ENCODE peak calls at places on chromosomes 16 and 17, in seven cellular contexts. O is H1, T is neuronal stem cell, I is IMR-90, Q is mesenchymal stem cell, B is H9, A is mesendoderm. S is an unnamed sample.

GRCh38 chr16:88939814-88940195 is 37.2 kb downstream of the CBFA2T3 start:
- DNase-seq in B (peak; percentile 30), A (no peak), Q (no peak), T (no peak), I (no peak), O (peak; percentile 56), S (no peak)

GRCh38 chr16:64751906-64752305 is 370.0 kb downstream of the CDH11 start:
- DNase-seq in Q (peak; percentile 74), A (peak; percentile 11), B (no peak), I (peak; percentile 90), O (no peak), T (no peak), S (no peak)

GRCh38 chr17:73595068-73595865 is 49.0 kb downstream of the SDK2 start:
- DNase-seq in I (no peak), B (peak; percentile 92), A (peak; percentile 44), Q (peak; percentile 64), T (no peak), O (peak; percentile 85), S (no peak)

GRCh38 chr16:27721548-27722265 is 171.8 kb downstream of the KATNIP start:
- DNase-seq in T (no peak), Q (peak; percentile 66), I (peak; percentile 78), A (no peak), O (no peak), B (no peak), S (peak; percentile 98)

GRCh38 chr17:83064021-83064731 is 15.2 kb upstream of the METRNL start:
- DNase-seq in A (no peak), Q (no peak), T (no peak), O (no peak), I (no peak), B (peak; percentile 30), S (no peak)

GRCh38 chr17:37818689-37819088 is 73.8 kb upstream of the HNF1B start:
- DNase-seq in A (peak; percentile 13), B (no peak), I (peak; percentile 89), T (no peak), O (no peak), Q (no peak), S (no peak)

GRCh38 chr16:88440686-88441405 is 12.2 kb upstream of the ZFPM1 start:
- DNase-seq in T (no peak), O (no peak), B (no peak), A (no peak), I (no peak), Q (no peak), S (no peak)

GRCh38 chr17:77810536-77810935 is 148.0 kb upstream of the TNRC6C start:
- DNase-seq in Q (peak; percentile 39), T (no peak), I (peak; percentile 33), B (peak; percentile 64), A (peak; percentile 73), O (no peak), S (no peak)

GRCh38 chr16:9225527-9226316 is 134.3 kb downstream of the HAPSTR1 start:
- DNase-seq in I (no peak), A (peak; percentile 59), Q (no peak), B (peak; percentile 72), O (no peak), T (peak; percentile 9), S (peak; percentile 3)

GRCh38 chr16:79542196-79542859 is 58.2 kb downstream of the MAF start:
- DNase-seq in Q (no peak), A (no peak), I (no peak), B (no peak), T (no peak), O (no peak), S (peak; percentile 19)

GRCh38 chr16:89197633-89198416 is 2.5 kb downstream of the SLC22A31 start:
- DNase-seq in I (no peak), B (no peak), T (no peak), O (no peak), Q (no peak), A (no peak), S (no peak)

GRCh38 chr17:75476752-75477492 is 20.5 kb downstream of the TMEM94 start:
- DNase-seq in I (no peak), O (no peak), B (no peak), T (no peak), Q (no peak), A (no peak), S (no peak)

GRCh38 chr16:3317315-3317999 is 12.2 kb downstream of the ZNF75A start:
- DNase-seq in O (no peak), B (no peak), T (no peak), Q (peak; percentile 18), I (peak; percentile 6), A (peak; percentile 34), S (no peak)

GRCh38 chr16:74297296-74297665 is 667 bp downstream of the PSMD7 start:
- DNase-seq in Q (peak; percentile 55), A (peak; percentile 35), T (no peak), I (peak; percentile 19), B (no peak), O (no peak), S (peak; percentile 42)

GRCh38 chr17:80092959-80093358 is 8.4 kb upstream of the GAA start:
- DNase-seq in A (no peak), Q (no peak), I (no peak), T (no peak), O (no peak), B (no peak), S (no peak)

GRCh38 chr16:88061346-88062110 is 110.3 kb downstream of the BANP start:
- DNase-seq in A (no peak), T (no peak), I (no peak), O (no peak), B (no peak), Q (no peak), S (no peak)

GRCh38 chr17:42642377-42642776 is 16.7 kb upstream of the TUBG2 start:
- DNase-seq in B (peak; percentile 68), I (no peak), O (no peak), Q (no peak), A (no peak), T (peak; percentile 26), S (no peak)

GRCh38 chr17:77872199-77872598 is 86.3 kb upstream of the TNRC6C start:
- DNase-seq in T (no peak), Q (no peak), B (no peak), O (no peak), A (no peak), I (no peak), S (no peak)

GRCh38 chr17:45740553-45741330 is 43.4 kb upstream of the CRHR1 start:
- DNase-seq in T (peak; percentile 87), Q (peak; percentile 38), B (peak; percentile 99), I (peak; percentile 13), A (peak; percentile 96), O (peak; percentile 81), S (no peak)

GRCh38 chr17:76544123-76544915 is 4.5 kb downstream of the PRCD start:
- DNase-seq in O (no peak), A (peak; percentile 88), B (peak; percentile 42), I (no peak), T (no peak), Q (peak; percentile 75), S (no peak)

GRCh38 chr17:146546-146945 is 9.2 kb downstream of the SCGB1C2 start:
- DNase-seq in Q (no peak), O (no peak), I (no peak), A (peak; percentile 38), T (no peak), B (no peak), S (no peak)

GRCh38 chr16:27640277-27640600 is 90.3 kb downstream of the KATNIP start:
- DNase-seq in O (peak; percentile 56), Q (no peak), A (peak; percentile 52), T (no peak), B (peak; percentile 68), I (no peak), S (no peak)

GRCh38 chr17:74545456-74546230 is at the start of gene CD300C:
- DNase-seq in T (no peak), Q (no peak), O (no peak), B (no peak), A (no peak), I (no peak), S (peak; percentile 10)

GRCh38 chr17:80678621-80679020 is 134.0 kb downstream of the RPTOR start:
- DNase-seq in O (no peak), I (peak; percentile 91), T (no peak), Q (peak; percentile 97), B (peak; percentile 52), A (peak; percentile 71), S (peak; percentile 71)

GRCh38 chr17:74525781-74526288 is 5.4 kb downstream of the CD300LB start:
- DNase-seq in I (no peak), O (no peak), Q (no peak), B (peak; percentile 22), A (no peak), T (no peak), S (no peak)

GRCh38 chr16:68605746-68606145 is 39.4 kb upstream of the CDH3 start:
- DNase-seq in Q (no peak), A (peak; percentile 57), O (no peak), I (no peak), B (no peak), T (no peak), S (no peak)
- H3K79me1 ChIP-seq in Q (no peaks in the 10 kb centered on the region), A (no peaks in the 10 kb centered on the region), O (no peaks in the 10 kb centered on the region), I (no peaks in the 10 kb centered on the region), B (no peaks in the 10 kb centered on the region), T (no peaks in the 10 kb centered on the region), S (no peaks in the 10 kb centered on the region)

DNA sequence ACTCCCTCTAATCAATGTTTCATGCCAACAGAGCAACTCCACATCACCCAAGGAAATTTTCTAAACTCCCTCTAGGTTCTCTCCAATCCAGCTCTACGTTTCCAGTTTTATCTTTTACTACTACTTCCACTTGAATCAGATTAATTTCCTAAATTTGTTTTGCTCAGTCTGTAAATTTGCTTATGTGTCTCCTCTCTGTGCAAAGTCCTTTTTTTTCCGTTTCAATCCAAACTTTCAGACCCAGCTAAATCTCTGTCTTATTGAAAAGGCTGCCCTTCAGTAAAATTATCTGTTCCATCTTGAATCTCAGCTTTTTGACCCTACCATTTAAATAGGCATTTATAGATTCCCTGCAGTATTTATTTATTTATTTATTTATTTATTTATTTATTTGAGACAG is 61.4 kb upstream of the COX10 start:
- DNase-seq in A (no peak), I (no peak), T (no peak), Q (no peak), O (no peak), B (no peak), S (no peak)
- H3K79me1 ChIP-seq in A (no peaks in the 10 kb centered on the region), I (no peaks in the 10 kb centered on the region), T (no peaks in the 10 kb centered on the region), Q (no peaks in the 10 kb centered on the region), O (no peaks in the 10 kb centered on the region), B (no peaks in the 10 kb centered on the region), S (no peaks in the 10 kb centered on the region)

DNA sequence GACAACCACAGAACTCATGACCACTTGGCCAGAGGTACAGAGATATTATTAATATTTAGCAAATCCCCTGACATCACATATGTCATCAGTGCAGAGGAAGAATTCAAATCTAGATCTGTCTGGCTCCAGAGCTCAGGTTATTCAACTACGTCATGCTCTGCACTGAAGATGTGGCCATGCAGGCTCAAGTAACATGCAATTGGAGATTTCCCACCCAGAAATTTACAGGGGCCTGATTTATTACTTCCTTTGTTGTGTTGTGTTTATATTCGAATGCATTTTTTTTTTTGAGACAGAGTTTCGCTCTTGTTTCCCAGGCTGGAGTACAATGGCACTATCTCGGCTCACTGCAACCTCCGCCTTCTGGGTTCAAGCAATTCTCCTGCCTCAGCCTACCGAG is 224.3 kb downstream of the HS3ST4 start:
- DNase-seq in O (no peak), A (no peak), I (no peak), Q (peak; percentile 13), T (no peak), B (no peak), S (no peak)
- H3K79me1 ChIP-seq in O (peaks cover 2% of the 10 kb centered on the region), A (no peaks in the 10 kb centered on the region), I (no peaks in the 10 kb centered on the region), Q (no peaks in the 10 kb centered on the region), T (no peaks in the 10 kb centered on the region), B (no peaks in the 10 kb centered on the region), S (no peaks in the 10 kb centered on the region)

DNA sequence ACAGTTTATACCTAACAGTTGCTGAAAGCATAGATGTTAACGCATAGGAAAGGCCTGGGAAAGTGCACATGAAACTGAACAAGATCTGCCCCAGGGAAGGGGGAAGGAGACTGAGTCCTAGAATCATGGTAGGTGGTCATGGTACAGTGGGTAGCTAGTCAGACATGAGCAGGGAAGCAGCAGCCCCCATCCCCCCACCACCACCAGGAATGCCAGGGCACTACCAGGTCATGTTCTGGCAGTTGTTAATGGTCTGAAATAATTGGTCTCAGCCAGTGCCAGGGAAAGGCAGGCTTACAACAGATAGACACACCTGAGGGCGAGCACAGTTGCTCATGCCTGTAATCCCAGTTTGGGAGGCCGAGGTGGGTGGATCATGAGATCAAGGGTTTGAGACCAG is 185.2 kb downstream of the CPPED1 start:
- DNase-seq in O (no peak), B (no peak), A (no peak), I (no peak), Q (no peak), T (no peak), S (no peak)
- H3K79me1 ChIP-seq in O (no peaks in the 10 kb centered on the region), B (no peaks in the 10 kb centered on the region), A (no peaks in the 10 kb centered on the region), I (no peaks in the 10 kb centered on the region), Q (no peaks in the 10 kb centered on the region), T (no peaks in the 10 kb centered on the region), S (no peaks in the 10 kb centered on the region)

S was measured in trophoblast cell.